ENCODE peak calls at places on chromosomes 13 and 19, in four cellular contexts. Q is aorta, V is heart right ventricle, Y is ascending aorta. S is an unnamed sample.

GRCh38 chr13:109646423-109646822 is 140.0 kb downstream of the IRS2 start:
- DNase-seq in Q (no peak), V (no peak), Y (no peak), S (no peak)

GRCh38 chr19:46659151-46660007 is 1.6 kb downstream of the DACT3 start:
- DNase-seq in Q (peak), V (peak), Y (peak), S (peak)

GRCh38 chr19:14091885-14092462 is 1.4 kb upstream of the SAMD1 start:
- DNase-seq in Q (no peak), V (no peak), Y (no peak), S (no peak)

GRCh38 chr19:48780684-48781391 is 25.5 kb downstream of the FGF21 start:
- DNase-seq in Q (no peak), V (no peak), Y (no peak), S (no peak)

GRCh38 chr19:16581145-16581970 is 9.1 kb upstream of the SLC35E1 start:
- DNase-seq in Q (no peak), V (no peak), Y (no peak), S (no peak)

GRCh38 chr19:29807178-29807577 is 4.6 kb upstream of the CCNE1 start:
- DNase-seq in Q (peak), V (no peak), Y (no peak), S (peak)

GRCh38 chr13:46622918-46623256 is 69.9 kb downstream of the LRCH1 start:
- DNase-seq in Q (no peak), V (no peak), Y (no peak), S (no peak)

GRCh38 chr13:20191902-20192469 is 752 bp downstream of the GJB2 start:
- DNase-seq in Q (no peak), V (no peak), Y (no peak), S (peak)

GRCh38 chr13:41122838-41123237 is 9.8 kb downstream of the KBTBD6 start:
- DNase-seq in Q (no peak), V (no peak), Y (no peak), S (no peak)

GRCh38 chr19:47790398-47790814 is 11.9 kb downstream of the SELENOW start:
- DNase-seq in Q (peak), V (peak), Y (peak), S (peak)

GRCh38 chr13:41306271-41307150 is 4.6 kb upstream of the NAA16 start:
- DNase-seq in Q (no peak), V (no peak), Y (no peak), S (no peak)

GRCh38 chr13:75550159-75550567 is 572 bp downstream of the UCHL3 start:
- DNase-seq in Q (no peak), V (no peak), Y (peak), S (no peak)

GRCh38 chr19:17327654-17328516 is 6.8 kb downstream of the ANO8 start:
- DNase-seq in Q (no peak), V (no peak), Y (no peak), S (no peak)

GRCh38 chr13:44746690-44747089 is 170.6 kb upstream of the TSC22D1 start:
- DNase-seq in Q (no peak), V (no peak), Y (no peak), S (no peak)

GRCh38 chr19:49881672-49882394 is 4.3 kb downstream of the TBC1D17 start:
- DNase-seq in Q (no peak), V (peak), Y (no peak), S (peak)

GRCh38 chr13:74250738-74251190 is 116.6 kb upstream of the KLF12 start:
- DNase-seq in Q (no peak), V (no peak), Y (no peak), S (no peak)

GRCh38 chr19:11781295-11782057 is 14.7 kb downstream of the ZNF441 start:
- DNase-seq in Q (no peak), V (no peak), Y (no peak), S (no peak)

DNA sequence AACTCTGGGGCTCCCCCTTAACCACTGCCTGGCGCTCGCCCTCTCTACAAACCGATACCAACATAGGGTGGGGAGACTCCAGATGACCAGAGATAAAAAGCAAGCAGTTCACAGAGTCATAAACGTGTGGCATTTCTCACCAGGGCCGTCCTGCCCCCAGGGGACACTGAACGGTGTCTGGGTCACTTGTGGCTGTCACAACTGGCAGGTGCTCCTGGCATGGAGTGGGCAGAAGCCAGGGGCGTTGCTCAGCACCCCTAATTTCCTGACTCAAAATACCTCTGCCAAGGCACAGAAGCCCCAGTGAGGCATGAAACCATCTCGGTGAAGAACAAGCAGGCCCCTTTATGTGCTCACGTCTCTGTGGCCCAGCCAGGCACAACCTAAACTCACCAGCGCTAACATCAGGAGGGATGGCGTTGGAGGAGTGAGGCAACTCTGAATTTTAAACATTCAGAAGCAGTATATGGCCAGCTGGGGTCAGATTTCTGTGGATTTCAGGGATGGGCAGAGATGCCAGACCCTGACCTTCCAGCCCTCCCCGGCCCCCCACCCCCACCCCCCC is 1.8 kb downstream of the PIP5K1C start:
- DNase-seq in Q (no peak), V (no peak), Y (no peak), S (no peak)
- H3K4me3 ChIP-seq in Q (peak), V (peak), Y (peak), S (no peak)

GRCh38 chr19:42370667-42371066 is 19.4 kb downstream of the CNFN start:
- DNase-seq in Q (no peak), V (no peak), Y (no peak), S (no peak)
- H3K4me3 ChIP-seq in Q (no peak), V (no peak), Y (no peak), S (no peak)

GRCh38 chr13:50071399-50071798 is 56.2 kb downstream of the KCNRG start:
- DNase-seq in Q (no peak), V (no peak), Y (no peak), S (no peak)

GRCh38 chr13:50069255-50069654 is 54.0 kb downstream of the KCNRG start:
- DNase-seq in Q (no peak), V (no peak), Y (no peak), S (no peak)

GRCh38 chr13:50060718-50061117 is 45.5 kb downstream of the KCNRG start:
- DNase-seq in Q (no peak), V (no peak), Y (no peak), S (no peak)

GRCh38 chr13:50068508-50068907 is 53.3 kb downstream of the KCNRG start:
- DNase-seq in Q (no peak), V (no peak), Y (no peak), S (no peak)

DNA sequence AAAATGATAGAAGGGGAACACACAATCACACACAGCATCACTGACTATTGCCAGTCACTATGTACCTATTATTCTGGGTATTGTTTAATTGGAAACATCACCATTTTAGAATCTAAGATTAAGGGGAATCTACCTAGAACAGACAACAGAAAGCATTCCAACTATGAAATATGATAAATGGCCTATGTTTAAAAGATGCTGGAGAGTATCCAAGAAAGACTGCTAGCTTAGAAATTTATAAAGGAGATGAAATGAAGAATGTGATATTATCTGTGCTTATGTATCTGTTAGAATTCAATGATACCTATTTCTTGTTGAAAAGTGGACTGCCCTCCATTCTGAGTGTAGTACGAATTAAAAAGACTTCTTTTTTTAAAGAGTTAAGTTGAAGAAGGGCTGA is 50.5 kb downstream of the KCNRG start:
- DNase-seq in Q (no peak), V (no peak), Y (no peak), S (no peak)
- H3K4me3 ChIP-seq in Q (no peak), V (no peak), Y (no peak), S (no peak)

GRCh38 chr19:10132848-10133350 is 13.2 kb upstream of the EIF3G start:
- DNase-seq in Q (no peak), V (no peak), Y (no peak), S (no peak)
- H3K4me3 ChIP-seq in Q (no peak), V (no peak), Y (no peak), S (no peak)

DNA sequence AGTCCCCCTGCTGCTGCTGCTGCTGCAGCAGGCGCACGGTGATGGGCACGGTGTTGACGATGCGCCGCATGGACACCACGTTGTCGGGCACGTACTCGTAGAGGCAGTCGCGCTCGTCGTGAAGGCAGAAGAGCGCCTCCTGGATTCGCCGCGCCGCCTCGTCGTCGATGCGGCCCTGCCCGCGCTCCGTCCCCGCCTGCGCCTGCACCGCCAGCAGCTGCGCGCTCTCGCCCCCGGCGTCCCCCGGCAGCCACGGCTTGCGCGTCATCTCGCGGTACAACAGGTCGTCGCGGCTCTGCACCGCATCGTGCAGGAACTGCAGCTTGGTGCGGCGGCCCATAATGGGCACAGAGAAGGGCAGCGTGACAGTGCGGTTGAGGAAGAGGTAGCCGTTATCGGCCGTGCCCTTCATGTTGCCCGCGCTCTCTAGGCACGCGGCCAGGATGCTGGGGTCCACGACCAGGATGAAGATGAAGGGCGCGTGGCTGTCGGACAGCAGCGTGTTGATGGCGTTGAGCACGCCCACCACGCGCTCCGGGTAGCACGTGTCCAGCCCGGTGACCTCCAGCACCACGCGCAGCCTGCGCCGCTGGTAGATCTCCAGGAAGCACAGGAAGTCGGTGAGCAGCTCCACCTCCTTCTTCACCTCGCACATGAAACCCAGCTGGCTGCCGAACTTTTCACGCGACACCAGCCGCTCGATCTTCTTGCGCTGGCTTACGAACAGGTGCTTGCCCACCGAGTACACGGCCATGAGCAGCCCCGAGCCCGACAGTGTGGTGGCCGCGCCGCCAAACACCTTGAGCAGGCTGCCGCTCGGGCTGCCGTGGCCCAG is 8.1 kb downstream of the NKPD1 start:
- DNase-seq in Q (no peak), V (peak), Y (no peak), S (no peak)
- H3K4me3 ChIP-seq in Q (no peak), V (peak), Y (peak), S (no peak)

GRCh38 chr19:43524922-43525835 is 1.8 kb downstream of the ETHE1 start:
- DNase-seq in Q (peak), V (peak), Y (peak), S (peak)
- H3K4me3 ChIP-seq in Q (peak), V (peak), Y (peak), S (peak)

GRCh38 chr19:5625641-5626040 is 2.8 kb downstream of the SAFB start:
- DNase-seq in Q (no peak), V (no peak), Y (peak), S (no peak)
- H3K4me3 ChIP-seq in Q (no peak), V (no peak), Y (peak), S (peak)

DNA sequence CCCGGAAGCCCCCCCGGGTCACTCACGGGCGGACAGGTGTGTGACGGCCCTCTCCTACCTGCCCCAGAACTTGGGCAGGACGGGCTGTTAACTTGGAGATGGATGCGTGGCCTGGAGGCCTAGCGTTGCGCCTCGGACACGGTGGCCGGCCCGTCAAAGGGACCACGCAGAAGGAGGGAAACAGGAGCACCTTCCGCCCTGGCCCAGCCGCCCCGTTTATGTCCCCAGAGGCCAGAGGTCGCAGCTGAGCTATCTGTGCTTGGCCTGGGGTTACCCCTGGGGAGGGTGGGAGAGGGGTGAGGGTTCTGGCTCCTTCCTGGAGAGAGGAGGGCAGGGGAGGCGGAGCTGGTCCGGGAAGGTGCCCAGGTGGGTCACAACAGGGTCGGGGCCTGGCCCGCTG is 35.6 kb downstream of the GADD45B start:
- DNase-seq in Q (no peak), V (no peak), Y (no peak), S (no peak)
- H3K4me3 ChIP-seq in Q (no peak), V (no peak), Y (no peak), S (no peak)

GRCh38 chr19:45110811-45111210 is 17.8 kb downstream of the PPP1R37 start:
- DNase-seq in Q (no peak), V (no peak), Y (no peak), S (no peak)

GRCh38 chr19:45114116-45114515 is 21.1 kb downstream of the PPP1R37 start:
- DNase-seq in Q (no peak), V (no peak), Y (no peak), S (no peak)

GRCh38 chr19:45115809-45116615 is 23.0 kb downstream of the PPP1R37 start:
- DNase-seq in Q (no peak), V (no peak), Y (no peak), S (no peak)

GRCh38 chr19:45113628-45114027 is 20.6 kb downstream of the PPP1R37 start:
- DNase-seq in Q (no peak), V (no peak), Y (no peak), S (no peak)

GRCh38 chr19:45112111-45112827 is 19.3 kb downstream of the PPP1R37 start:
- DNase-seq in Q (no peak), V (no peak), Y (no peak), S (no peak)
- H3K4me3 ChIP-seq in Q (no peak), V (no peak), Y (no peak), S (no peak)

DNA sequence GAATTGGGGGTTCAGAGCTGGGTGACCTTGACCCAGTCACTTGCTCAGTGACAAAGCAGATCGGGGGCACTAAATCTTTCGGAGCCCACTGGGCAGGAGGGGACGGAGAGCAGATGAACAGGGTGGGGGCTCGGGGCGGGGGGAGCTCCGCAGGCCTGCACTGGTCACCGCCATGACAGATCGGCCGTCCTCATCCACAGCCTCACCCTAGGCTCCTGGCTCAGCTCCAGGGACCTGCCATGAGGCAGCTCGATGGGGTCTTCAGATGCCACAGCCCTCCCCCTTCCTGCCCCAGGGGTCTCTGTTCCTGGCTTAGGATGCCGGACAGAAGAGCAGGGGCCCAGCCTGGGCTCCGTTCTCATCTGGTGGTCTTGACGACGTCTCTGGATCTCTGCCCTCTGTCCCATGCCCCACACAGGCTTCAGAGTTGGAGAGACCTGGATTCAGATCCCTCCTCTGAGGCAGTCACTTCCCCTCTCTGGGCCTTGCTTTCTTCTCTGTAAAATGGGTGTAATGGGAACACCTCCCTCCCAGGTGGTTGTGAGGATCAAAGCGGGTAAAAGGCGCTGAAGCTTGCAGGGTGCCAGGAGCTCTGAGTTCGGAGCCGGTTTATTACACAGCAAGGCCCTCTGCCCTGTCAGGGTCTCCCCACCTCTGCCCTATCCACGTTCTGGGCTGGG is 3.0 kb downstream of the KDM4B start:
- DNase-seq in Q (peak), V (no peak), Y (no peak), S (no peak)
- H3K4me3 ChIP-seq in Q (no peak), V (no peak), Y (peak), S (peak)

S was measured in kidney.